ENCODE peak calls at places on chromosomes 11 and 22, in eight cellular contexts. One of them, this sample, is unnamed.

GRCh38 chr11:72657356-72657755 is 16.9 kb downstream of the PDE2A start:
- DNase-seq in heart left ventricle: no peak
- DNase-seq in upper lobe of left lung: no peak
- DNase-seq in MM.1S: no peak
- DNase-seq in HCT116: no peak
- DNase-seq in OCI-LY7: no peak
- DNase-seq in psoas muscle: no peak
- DNase-seq in CD8-positive, alpha-beta T cell: no peak
- DNase-seq in this sample: no peak

GRCh38 chr11:33373636-33374035 is 116.5 kb downstream of the HIPK3 start:
- DNase-seq in MM.1S: no peak
- DNase-seq in upper lobe of left lung: no peak
- DNase-seq in heart left ventricle: no peak
- DNase-seq in HCT116: no peak
- DNase-seq in CD8-positive, alpha-beta T cell: no peak
- DNase-seq in OCI-LY7: no peak
- DNase-seq in psoas muscle: no peak
- DNase-seq in this sample: no peak

GRCh38 chr22:46362221-46362933 is 26.9 kb downstream of the TRMU start:
- DNase-seq in heart left ventricle: no peak
- DNase-seq in CD8-positive, alpha-beta T cell: no peak
- DNase-seq in MM.1S: peak
- DNase-seq in HCT116: no peak
- DNase-seq in upper lobe of left lung: no peak
- DNase-seq in OCI-LY7: peak
- DNase-seq in psoas muscle: no peak
- DNase-seq in this sample: no peak

GRCh38 chr22:28920757-28921584 is 37.6 kb downstream of the ZNRF3 start:
- DNase-seq in HCT116: no peak
- DNase-seq in heart left ventricle: no peak
- DNase-seq in psoas muscle: no peak
- DNase-seq in CD8-positive, alpha-beta T cell: no peak
- DNase-seq in OCI-LY7: peak
- DNase-seq in upper lobe of left lung: no peak
- DNase-seq in MM.1S: no peak
- DNase-seq in this sample: no peak

GRCh38 chr22:25083414-25084166 is 116.1 kb upstream of the CRYBB3 start:
- DNase-seq in CD8-positive, alpha-beta T cell: no peak
- DNase-seq in psoas muscle: no peak
- DNase-seq in heart left ventricle: no peak
- DNase-seq in HCT116: no peak
- DNase-seq in MM.1S: no peak
- DNase-seq in upper lobe of left lung: no peak
- DNase-seq in OCI-LY7: no peak
- DNase-seq in this sample: no peak

GRCh38 chr11:100445231-100445735 is 241.8 kb upstream of the ARHGAP42 start:
- DNase-seq in upper lobe of left lung: no peak
- DNase-seq in CD8-positive, alpha-beta T cell: no peak
- DNase-seq in heart left ventricle: peak
- DNase-seq in psoas muscle: no peak
- DNase-seq in OCI-LY7: no peak
- DNase-seq in HCT116: no peak
- DNase-seq in MM.1S: no peak
- DNase-seq in this sample: no peak

GRCh38 chr22:32127904-32128303 is 31.2 kb downstream of the C22orf42 start:
- DNase-seq in OCI-LY7: no peak
- DNase-seq in HCT116: no peak
- DNase-seq in CD8-positive, alpha-beta T cell: no peak
- DNase-seq in upper lobe of left lung: no peak
- DNase-seq in MM.1S: no peak
- DNase-seq in psoas muscle: no peak
- DNase-seq in heart left ventricle: no peak
- DNase-seq in this sample: no peak

GRCh38 chr22:36232715-36233401 is 6.5 kb downstream of the APOL2 start:
- DNase-seq in HCT116: no peak
- DNase-seq in upper lobe of left lung: no peak
- DNase-seq in psoas muscle: no peak
- DNase-seq in heart left ventricle: no peak
- DNase-seq in MM.1S: no peak
- DNase-seq in OCI-LY7: no peak
- DNase-seq in CD8-positive, alpha-beta T cell: no peak
- DNase-seq in this sample: no peak

GRCh38 chr11:24155792-24156191 is 341.1 kb upstream of the LUZP2 start:
- DNase-seq in heart left ventricle: no peak
- DNase-seq in psoas muscle: no peak
- DNase-seq in CD8-positive, alpha-beta T cell: no peak
- DNase-seq in MM.1S: no peak
- DNase-seq in HCT116: no peak
- DNase-seq in OCI-LY7: no peak
- DNase-seq in upper lobe of left lung: no peak
- DNase-seq in this sample: no peak

GRCh38 chr22:36280379-36280778 is 27.4 kb downstream of the APOL1 start:
- DNase-seq in MM.1S: no peak
- DNase-seq in CD8-positive, alpha-beta T cell: no peak
- DNase-seq in HCT116: no peak
- DNase-seq in upper lobe of left lung: no peak
- DNase-seq in heart left ventricle: no peak
- DNase-seq in OCI-LY7: no peak
- DNase-seq in psoas muscle: no peak
- DNase-seq in this sample: no peak

GRCh38 chr11:9280655-9281301 is 15.6 kb upstream of the DENND5A start:
- DNase-seq in OCI-LY7: peak
- DNase-seq in CD8-positive, alpha-beta T cell: peak
- DNase-seq in heart left ventricle: no peak
- DNase-seq in MM.1S: peak
- DNase-seq in psoas muscle: no peak
- DNase-seq in HCT116: no peak
- DNase-seq in upper lobe of left lung: no peak
- DNase-seq in this sample: peak

GRCh38 chr11:68775951-68776388 is 24.6 kb upstream of the TESMIN start:
- DNase-seq in CD8-positive, alpha-beta T cell: no peak
- DNase-seq in OCI-LY7: no peak
- DNase-seq in HCT116: peak
- DNase-seq in upper lobe of left lung: no peak
- DNase-seq in heart left ventricle: no peak
- DNase-seq in psoas muscle: no peak
- DNase-seq in MM.1S: no peak
- DNase-seq in this sample: peak
- H3K27ac ChIP-seq in CD8-positive, alpha-beta T cell: no peak
- H3K27ac ChIP-seq in OCI-LY7: no peak
- H3K27ac ChIP-seq in HCT116: peak
- H3K27ac ChIP-seq in upper lobe of left lung: no peak
- H3K27ac ChIP-seq in heart left ventricle: no peak
- H3K27ac ChIP-seq in psoas muscle: no peak
- H3K27ac ChIP-seq in MM.1S: no peak
- H3K27ac ChIP-seq in this sample: peak

DNA sequence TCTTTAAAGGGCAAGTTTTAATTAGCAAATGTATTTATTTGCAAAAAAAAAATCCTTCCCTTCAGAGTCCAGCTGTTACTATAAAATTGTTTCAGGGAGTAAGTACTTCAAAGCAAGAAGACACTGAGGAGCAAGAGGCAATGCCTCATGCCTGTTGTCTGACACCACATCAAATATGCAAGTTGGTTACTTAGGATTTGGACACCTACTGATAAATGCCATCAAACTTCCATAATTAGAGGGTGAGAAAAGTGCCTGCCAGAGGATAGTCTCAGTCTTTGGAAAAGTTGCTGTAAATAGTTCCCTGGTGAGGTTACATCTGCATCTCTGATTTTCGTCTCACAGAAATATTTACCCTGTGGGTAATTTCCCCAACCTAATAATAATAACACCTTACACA is 4.1 kb upstream of the TENM4 start:
- DNase-seq in heart left ventricle: no peak
- DNase-seq in HCT116: no peak
- DNase-seq in MM.1S: no peak
- DNase-seq in OCI-LY7: no peak
- DNase-seq in upper lobe of left lung: no peak
- DNase-seq in CD8-positive, alpha-beta T cell: no peak
- DNase-seq in psoas muscle: no peak
- DNase-seq in this sample: no peak
- H3K27ac ChIP-seq in heart left ventricle: no peak
- H3K27ac ChIP-seq in HCT116: no peak
- H3K27ac ChIP-seq in MM.1S: no peak
- H3K27ac ChIP-seq in OCI-LY7: no peak
- H3K27ac ChIP-seq in upper lobe of left lung: no peak
- H3K27ac ChIP-seq in CD8-positive, alpha-beta T cell: no peak
- H3K27ac ChIP-seq in psoas muscle: no peak
- H3K27ac ChIP-seq in this sample: no peak

DNA sequence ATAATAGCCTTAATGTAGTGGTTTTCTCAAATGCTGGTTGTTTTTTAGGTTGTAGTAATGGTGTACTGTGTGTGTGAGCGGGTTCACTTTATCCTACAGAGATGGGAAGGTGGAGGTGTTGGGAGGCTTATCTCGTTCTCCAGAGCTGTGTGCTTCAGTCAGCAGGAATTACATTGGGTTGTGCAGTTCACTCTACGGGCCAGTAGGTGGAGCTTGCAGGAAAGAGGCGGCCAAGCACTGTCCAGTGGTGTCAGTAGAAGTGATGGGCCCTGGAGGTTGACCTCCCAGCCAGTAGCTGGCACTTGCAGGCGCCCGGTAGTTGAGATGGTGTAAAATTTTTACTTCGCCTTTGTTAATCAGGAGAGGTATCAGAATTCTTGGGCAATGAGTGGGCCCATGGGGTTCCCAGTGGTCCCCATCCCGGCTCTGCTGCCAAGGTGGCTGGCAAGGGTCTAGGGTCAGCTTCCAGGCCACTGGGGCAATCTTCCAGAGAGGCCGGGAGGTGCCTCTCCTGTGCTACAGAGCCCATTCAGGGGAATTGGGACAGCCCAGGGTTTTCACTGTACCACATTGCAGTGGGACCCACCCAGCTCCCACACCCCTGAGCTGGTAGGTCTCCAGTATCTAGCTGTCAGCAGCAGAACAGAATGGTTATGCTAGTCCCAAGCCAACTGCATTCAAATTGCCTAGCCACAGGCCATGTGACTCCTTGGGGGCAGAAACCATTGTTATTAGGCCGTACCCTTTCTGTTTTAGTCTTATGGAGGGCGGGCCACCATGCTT is 43.8 kb downstream of the BIRC2 start:
- DNase-seq in CD8-positive, alpha-beta T cell: peak
- DNase-seq in upper lobe of left lung: peak
- DNase-seq in OCI-LY7: peak
- DNase-seq in psoas muscle: peak
- DNase-seq in heart left ventricle: peak
- DNase-seq in HCT116: peak
- DNase-seq in MM.1S: peak
- DNase-seq in this sample: no peak
- H3K27ac ChIP-seq in CD8-positive, alpha-beta T cell: no peak
- H3K27ac ChIP-seq in upper lobe of left lung: no peak
- H3K27ac ChIP-seq in OCI-LY7: no peak
- H3K27ac ChIP-seq in psoas muscle: no peak
- H3K27ac ChIP-seq in heart left ventricle: no peak
- H3K27ac ChIP-seq in HCT116: no peak
- H3K27ac ChIP-seq in MM.1S: no peak
- H3K27ac ChIP-seq in this sample: no peak

DNA sequence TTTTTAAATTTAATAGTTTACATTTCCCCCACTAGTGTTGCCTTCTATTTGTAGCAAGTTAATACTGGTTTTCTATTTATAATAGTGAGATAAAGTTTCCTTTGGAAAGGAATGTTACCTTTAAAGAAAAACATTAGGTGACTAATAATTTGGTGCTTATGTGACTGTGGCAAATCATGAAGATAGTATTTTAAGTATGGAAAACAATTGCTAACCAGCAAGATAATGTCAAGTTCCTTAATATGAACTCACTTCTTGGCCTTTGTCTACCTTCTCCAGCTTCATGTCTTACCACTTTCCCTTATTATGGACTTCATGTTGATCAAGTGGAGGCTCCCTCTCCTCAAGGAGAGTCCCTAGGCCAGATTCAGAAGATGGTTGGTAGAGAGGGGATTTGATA is 27.2 kb downstream of the ARHGEF12 start:
- DNase-seq in psoas muscle: no peak
- DNase-seq in MM.1S: no peak
- DNase-seq in HCT116: no peak
- DNase-seq in CD8-positive, alpha-beta T cell: no peak
- DNase-seq in OCI-LY7: no peak
- DNase-seq in upper lobe of left lung: no peak
- DNase-seq in heart left ventricle: no peak
- DNase-seq in this sample: no peak
- H3K27ac ChIP-seq in psoas muscle: peak
- H3K27ac ChIP-seq in MM.1S: no peak
- H3K27ac ChIP-seq in HCT116: no peak
- H3K27ac ChIP-seq in CD8-positive, alpha-beta T cell: no peak
- H3K27ac ChIP-seq in OCI-LY7: no peak
- H3K27ac ChIP-seq in upper lobe of left lung: no peak
- H3K27ac ChIP-seq in heart left ventricle: no peak
- H3K27ac ChIP-seq in this sample: no peak

GRCh38 chr22:19937616-19938473 is 3.7 kb upstream of the COMT start:
- DNase-seq in heart left ventricle: no peak
- DNase-seq in psoas muscle: no peak
- DNase-seq in OCI-LY7: no peak
- DNase-seq in upper lobe of left lung: peak
- DNase-seq in CD8-positive, alpha-beta T cell: no peak
- DNase-seq in HCT116: no peak
- DNase-seq in MM.1S: no peak
- DNase-seq in this sample: no peak
- H3K27ac ChIP-seq in heart left ventricle: no peak
- H3K27ac ChIP-seq in psoas muscle: no peak
- H3K27ac ChIP-seq in OCI-LY7: no peak
- H3K27ac ChIP-seq in upper lobe of left lung: peak
- H3K27ac ChIP-seq in CD8-positive, alpha-beta T cell: no peak
- H3K27ac ChIP-seq in HCT116: no peak
- H3K27ac ChIP-seq in MM.1S: no peak
- H3K27ac ChIP-seq in this sample: no peak

GRCh38 chr11:67119577-67120391 is 721 bp downstream of the KDM2A start:
- DNase-seq in psoas muscle: peak
- DNase-seq in MM.1S: peak
- DNase-seq in upper lobe of left lung: peak
- DNase-seq in heart left ventricle: peak
- DNase-seq in OCI-LY7: peak
- DNase-seq in HCT116: no peak
- DNase-seq in CD8-positive, alpha-beta T cell: peak
- DNase-seq in this sample: no peak
- H3K27ac ChIP-seq in psoas muscle: peak
- H3K27ac ChIP-seq in MM.1S: peak
- H3K27ac ChIP-seq in upper lobe of left lung: peak
- H3K27ac ChIP-seq in heart left ventricle: peak
- H3K27ac ChIP-seq in OCI-LY7: peak
- H3K27ac ChIP-seq in HCT116: peak
- H3K27ac ChIP-seq in CD8-positive, alpha-beta T cell: peak
- H3K27ac ChIP-seq in this sample: peak